ENCODE peak calls at places on chromosomes 4 and X, in eight cellular contexts. S, N, U, T, X, H, J and I are unnamed samples.

GRCh38 chr4:6225469-6225868 is 25.1 kb upstream of the JAKMIP1 start:
- DNase-seq in S (no peak), N (no peak), U (no peak), T (no peak), X (no peak), H (no peak), J (no peak), I (no peak)

GRCh38 chrX:103441878-103442535 is 65.7 kb downstream of the BEX3 start:
- DNase-seq in S (no peak), N (no peak), U (no peak), T (no peak), X (no peak), H (no peak), J (no peak), I (no peak)

GRCh38 chrX:130330706-130331105 is 9.0 kb upstream of the SLC25A14 start:
- DNase-seq in S (no peak), N (no peak), U (peak; percentile 53), T (peak; percentile 62), X (peak; percentile 5), H (no peak), J (peak; percentile 67), I (no peak)

GRCh38 chr4:4409416-4410115 is 22.7 kb downstream of the NSG1 start:
- DNase-seq in S (no peak), N (no peak), U (no peak), T (no peak), X (no peak), H (no peak), J (no peak), I (no peak)

GRCh38 chr4:186829740-186830449 is 106.2 kb upstream of the FAT1 start:
- DNase-seq in S (no peak), N (no peak), U (no peak), T (no peak), X (no peak), H (no peak), J (no peak), I (no peak)

GRCh38 chr4:185255868-185256267 is 46.5 kb downstream of the SNX25 start:
- DNase-seq in S (no peak), N (no peak), U (no peak), T (no peak), X (no peak), H (no peak), J (no peak), I (no peak)

GRCh38 chrX:68691102-68691501 is 43.6 kb downstream of the STARD8 start:
- DNase-seq in S (no peak), N (no peak), U (no peak), T (no peak), X (no peak), H (no peak), J (no peak), I (no peak)

GRCh38 chr4:82543131-82543530 is 18.7 kb downstream of the TMEM150C start:
- DNase-seq in S (no peak), N (no peak), U (no peak), T (no peak), X (no peak), H (no peak), J (no peak), I (no peak)

GRCh38 chr4:66430856-66431255 is 760.6 kb upstream of the EPHA5 start:
- DNase-seq in S (no peak), N (no peak), U (no peak), T (no peak), X (no peak), H (no peak), J (no peak), I (no peak)

DNA sequence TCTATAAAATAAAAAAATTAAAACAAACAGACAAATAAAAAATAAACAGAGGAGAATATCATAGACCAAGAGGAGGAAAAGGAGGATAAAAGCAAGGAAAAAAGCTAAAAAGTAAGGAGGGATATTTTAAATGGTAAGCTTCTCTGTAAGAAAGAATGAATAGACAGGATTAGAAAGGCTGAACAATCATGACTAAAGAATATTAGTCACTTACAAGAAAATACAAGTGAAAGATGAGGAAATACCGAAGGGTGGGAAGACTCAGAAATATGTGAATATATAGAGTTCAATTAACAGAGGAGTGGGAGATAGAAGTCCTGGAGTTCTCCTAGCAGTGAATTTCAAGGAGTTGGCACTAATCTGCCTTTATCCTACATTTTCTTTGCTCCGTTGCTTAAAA is 162.6 kb downstream of the RTL3 start:
- DNase-seq in S (no peak), N (no peak), U (no peak), T (no peak), X (no peak), H (no peak), J (no peak), I (no peak)
- TF ChIP-seq POLR2A in S (no peak), N (no peak), U (no peak), T (no peak), X (no peak), H (no peak), J (no peak), I (no peak)

DNA sequence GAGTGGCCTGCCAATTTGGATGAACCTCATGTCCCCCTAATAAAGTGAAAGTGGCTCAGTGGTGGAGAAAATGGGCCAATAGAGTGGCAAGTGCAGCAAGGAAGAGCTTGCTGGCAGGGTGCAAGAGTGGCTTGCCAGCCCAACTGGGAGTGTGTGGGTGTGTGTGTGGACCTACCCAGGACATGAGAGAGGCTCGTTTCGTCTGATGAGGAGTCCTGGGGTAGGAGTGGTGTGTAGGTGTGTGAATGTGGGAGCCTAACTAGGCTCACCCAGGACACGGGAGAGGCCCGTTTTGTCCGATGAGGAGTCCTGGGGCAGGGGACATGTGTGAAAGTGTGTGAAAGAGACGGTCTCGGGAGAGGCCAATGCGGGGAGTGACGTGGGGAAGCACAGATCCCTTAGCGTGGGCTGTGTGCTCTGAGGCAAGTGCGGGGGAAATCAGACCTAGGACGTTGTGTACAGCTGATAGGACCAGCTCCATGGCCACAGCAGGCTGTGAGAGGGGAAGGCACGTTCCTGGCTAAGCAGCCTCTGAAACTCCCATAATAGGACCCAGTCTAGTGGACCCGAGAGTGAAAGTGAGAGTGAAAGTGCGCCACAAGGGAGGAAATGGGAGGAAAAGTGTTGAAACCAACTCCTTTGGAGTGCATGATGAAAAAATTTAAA is 5.3 kb downstream of the GAGE10 start:
- DNase-seq in S (peak; percentile 5), N (peak; percentile 37), U (no peak), T (no peak), X (no peak), H (no peak), J (no peak), I (no peak)
- H3K4me3 ChIP-seq in S (peak overlapping the region; percentile 36), N (peak overlapping the region; percentile 37), U (no peak overlapping the region), T (peak overlapping the region; percentile 36), X (no peak overlapping the region), H (no peak overlapping the region), J (no peak overlapping the region), I (no peak overlapping the region)

DNA sequence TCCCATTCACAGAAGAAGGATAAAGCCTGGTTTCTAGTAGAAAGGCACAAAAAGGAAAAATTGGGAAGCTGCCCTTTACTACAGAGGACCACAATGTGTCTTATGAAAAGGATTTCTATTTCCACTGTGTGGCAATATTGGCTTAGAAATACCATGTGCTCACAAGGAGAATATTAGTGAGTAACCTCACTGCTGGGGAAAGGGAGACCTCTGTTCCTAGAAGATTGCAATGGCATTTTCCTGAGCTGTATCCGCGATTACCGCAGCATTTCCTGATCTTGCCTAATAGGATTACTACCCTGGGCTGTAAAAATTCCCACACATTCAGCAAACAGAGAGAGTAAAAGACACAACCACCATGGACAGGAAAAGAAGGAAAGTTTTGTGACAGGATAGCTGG is 308.8 kb upstream of the TECRL start:
- DNase-seq in S (no peak), N (no peak), U (no peak), T (no peak), X (no peak), H (no peak), J (no peak), I (no peak)
- TF ChIP-seq POLR2A in S (no peak), N (no peak), U (no peak), T (no peak), X (no peak), H (no peak), J (no peak), I (no peak)

GRCh38 chrX:101485212-101486064 is at the start of gene ARMCX4:
- DNase-seq in S (no peak), N (peak; percentile 58), U (no peak), T (no peak), X (no peak), H (peak; percentile 91), J (peak; percentile 75), I (peak; percentile 83)
- H3K4me3 ChIP-seq in S (peak within 1 kb of the TSS; percentile 34), N (peak within 1 kb of the TSS; percentile 45), U (no peak within 1 kb of the TSS), T (peak within 1 kb of the TSS; percentile 47), X (no peak within 1 kb of the TSS), H (peak within 1 kb of the TSS; percentile 7), J (no peak within 1 kb of the TSS), I (peak within 1 kb of the TSS; percentile 12)